ENCODE peak calls at places on chromosomes 3 and 15, in seven cellular contexts. K is effector memory CD4-positive, alpha-beta T cell; A is A549; O is CD8-positive, alpha-beta T cell; G is heart right ventricle; M is adrenal gland; H is body of pancreas. U is an unnamed sample. For H3K4me1, the result is how much of the 10 kb centered on the place peaks cover.

GRCh38 chr3:51927095-51927977 is 14.4 kb downstream of the RRP9 start:
- DNase-seq in K (no peak), A (no peak), O (no peak), H (no peak), G (no peak), M (no peak), U (no peak)

GRCh38 chr3:104461431-104461830 is 905.3 kb upstream of the ALCAM start:
- DNase-seq in O (no peak), H (no peak), A (no peak), G (no peak), K (no peak), M (no peak), U (no peak)

GRCh38 chr3:30012941-30013543 is 593.4 kb upstream of the TGFBR2 start:
- DNase-seq in K (peak), H (peak), O (peak), M (peak), A (peak), G (peak), U (peak)

GRCh38 chr3:196868297-196868661 is 559 bp downstream of the SENP5 start:
- DNase-seq in A (no peak), H (no peak), K (no peak), M (peak), G (peak), O (no peak), U (no peak)

GRCh38 chr3:139537795-139538538 is 1.6 kb downstream of the RBP1 start:
- DNase-seq in O (no peak), G (no peak), M (no peak), A (no peak), K (no peak), H (no peak), U (no peak)

GRCh38 chr3:185552358-185552877 is at the start of gene LIPH:
- DNase-seq in K (no peak), H (peak), G (no peak), M (no peak), A (peak), O (no peak), U (no peak)

GRCh38 chr3:47476644-47477199 is 981 bp upstream of the SCAP start:
- DNase-seq in G (no peak), K (no peak), H (no peak), A (no peak), O (no peak), M (no peak), U (no peak)

GRCh38 chr15:82986442-82986780 is 401 bp downstream of the RAMAC start:
- DNase-seq in A (no peak), K (peak), H (no peak), M (no peak), G (no peak), O (no peak), U (no peak)

GRCh38 chr15:74870496-74871213 is 2.5 kb downstream of the SCAMP2 start:
- DNase-seq in A (no peak), K (no peak), O (no peak), G (no peak), H (no peak), M (no peak), U (no peak)

GRCh38 chr3:100875239-100875638 is 118.0 kb downstream of the ABI3BP start:
- DNase-seq in H (peak), K (no peak), A (no peak), O (no peak), G (peak), M (peak), U (peak)

GRCh38 chr3:20051123-20051806 is 11.0 kb downstream of the KAT2B start:
- DNase-seq in G (no peak), K (no peak), A (no peak), H (no peak), M (no peak), O (no peak), U (no peak)

GRCh38 chr3:185152433-185153169 is at the start of gene C3orf70:
- DNase-seq in A (peak), M (peak), O (no peak), G (peak), K (no peak), H (peak), U (peak)

GRCh38 chr3:185225523-185225922 is 28.3 kb downstream of the EHHADH start:
- DNase-seq in M (no peak), A (no peak), G (no peak), O (no peak), K (no peak), H (no peak), U (no peak)

GRCh38 chr15:80415331-80415730 is 11.1 kb downstream of the ARNT2 start:
- DNase-seq in G (no peak), A (no peak), O (no peak), H (no peak), K (no peak), M (no peak), U (no peak)

GRCh38 chr3:72312339-72312738 is 527.4 kb upstream of the PROK2 start:
- DNase-seq in M (no peak), H (no peak), A (no peak), O (no peak), K (no peak), G (no peak), U (no peak)

GRCh38 chr3:195045481-195045880 is 225.5 kb downstream of the XXYLT1 start:
- DNase-seq in O (no peak), A (no peak), H (no peak), M (no peak), G (no peak), K (no peak), U (no peak)

GRCh38 chr3:62571916-62572315 is 198.6 kb upstream of the FEZF2 start:
- DNase-seq in K (no peak), H (no peak), A (no peak), O (no peak), M (no peak), G (no peak), U (no peak)

GRCh38 chr15:93703092-93703785 is 528.1 kb upstream of the MCTP2 start:
- DNase-seq in O (no peak), A (no peak), H (no peak), K (no peak), G (no peak), M (no peak), U (no peak)

GRCh38 chr15:90174140-90174891 is 26.8 kb upstream of the SEMA4B start:
- DNase-seq in G (peak), O (no peak), K (no peak), A (no peak), H (peak), M (peak), U (peak)

GRCh38 chr15:94352940-94353820 is 121.8 kb downstream of the MCTP2 start:
- DNase-seq in A (no peak), G (no peak), M (no peak), H (no peak), O (no peak), K (no peak), U (no peak)

GRCh38 chr15:42392309-42393024 is 33.2 kb downstream of the CAPN3 start:
- DNase-seq in A (no peak), K (no peak), H (no peak), G (no peak), O (no peak), M (no peak), U (no peak)

GRCh38 chr15:72116680-72117447 is 1.1 kb downstream of the MYO9A start:
- DNase-seq in M (peak), A (peak), H (peak), G (peak), O (no peak), K (no peak), U (peak)

GRCh38 chr3:128714887-128715496 is 11.0 kb upstream of the RAB7A start:
- DNase-seq in K (peak), O (no peak), M (peak), H (no peak), A (no peak), G (no peak), U (no peak)

GRCh38 chr15:92921215-92922131 is 21.3 kb downstream of the CHD2 start:
- DNase-seq in K (no peak), O (no peak), M (no peak), A (peak), H (no peak), G (no peak), U (no peak)

GRCh38 chr15:91521996-91522395 is 331.5 kb upstream of the SLCO3A1 start:
- DNase-seq in G (no peak), H (no peak), M (no peak), A (no peak), O (no peak), K (no peak), U (no peak)

GRCh38 chr3:141368062-141368924 is at the start of gene ZBTB38:
- DNase-seq in A (peak), M (peak), O (no peak), G (peak), H (peak), K (no peak), U (peak)

GRCh38 chr3:76841750-76842149 is 198.1 kb upstream of the ROBO2 start:
- DNase-seq in K (no peak), G (no peak), M (no peak), H (no peak), O (no peak), A (no peak), U (no peak)

DNA sequence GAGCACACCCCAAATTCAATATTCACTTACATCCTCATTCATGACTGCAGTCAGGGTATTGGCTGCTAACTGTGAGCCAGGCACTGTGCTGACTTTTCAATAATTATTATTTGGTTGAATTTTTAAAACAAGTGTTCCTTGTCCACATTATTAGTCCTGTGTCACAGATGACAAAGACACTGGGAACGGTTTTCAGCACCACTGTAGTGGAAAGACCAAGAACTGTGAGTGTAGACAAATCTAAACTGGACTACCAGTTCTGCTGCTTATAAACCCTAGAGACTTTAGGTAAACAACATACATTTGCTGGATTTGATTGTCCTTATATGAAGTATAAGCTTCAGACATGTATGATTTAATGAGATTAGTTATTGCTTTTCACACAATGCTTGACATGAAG is 197.7 kb upstream of the ROBO2 start:
- DNase-seq in G (no peak), M (no peak), K (no peak), A (no peak), H (no peak), O (no peak), U (no peak)
- H3K4me1 ChIP-seq in G (under half), M (under half), K (under half), A (under half), H (under half), O (under half), U (under half)

DNA sequence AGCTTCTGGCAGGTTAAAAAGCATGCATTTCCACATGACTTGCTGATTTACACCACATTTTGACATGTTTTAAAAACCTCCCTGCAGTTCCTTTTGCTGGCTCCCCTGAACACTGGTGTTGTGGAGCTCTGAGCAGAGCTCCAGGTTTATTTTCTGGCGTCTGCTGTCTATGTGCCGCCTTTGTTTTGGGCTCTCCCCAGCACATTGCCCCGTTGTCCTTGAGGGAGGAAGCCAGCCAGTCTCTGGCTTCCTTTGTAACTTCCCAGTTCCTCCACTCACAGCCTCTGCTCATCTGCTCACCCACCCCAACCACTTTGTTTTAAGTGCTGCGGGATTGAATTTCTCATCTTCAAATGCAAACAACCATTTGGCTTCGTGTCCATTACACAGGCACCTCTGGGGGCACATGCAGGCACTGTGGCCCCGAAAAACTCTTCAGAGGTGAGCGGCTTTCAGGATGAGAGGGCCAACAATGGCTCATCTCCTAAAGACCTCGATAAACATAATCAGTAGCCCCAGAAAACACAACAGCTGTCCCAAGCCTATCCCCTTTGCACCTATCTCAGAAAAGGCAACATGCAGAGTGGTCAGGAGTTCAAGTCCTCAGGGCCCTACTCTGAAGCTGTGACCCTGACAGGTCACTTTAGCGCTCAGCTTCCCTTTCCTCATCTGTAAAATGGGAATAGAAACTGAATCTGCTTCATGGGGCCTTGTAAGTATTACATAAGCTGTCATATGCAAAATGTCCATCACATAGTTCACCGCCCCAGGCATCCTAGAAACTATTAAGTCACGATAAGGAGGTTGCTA is 1.4 kb upstream of the MEF2A start:
- DNase-seq in A (no peak), M (peak), K (no peak), O (no peak), G (peak), H (peak), U (no peak)
- H3K4me3 ChIP-seq in A (peak), M (no peak), K (peak), O (peak), G (peak), H (no peak), U (no peak)

DNA sequence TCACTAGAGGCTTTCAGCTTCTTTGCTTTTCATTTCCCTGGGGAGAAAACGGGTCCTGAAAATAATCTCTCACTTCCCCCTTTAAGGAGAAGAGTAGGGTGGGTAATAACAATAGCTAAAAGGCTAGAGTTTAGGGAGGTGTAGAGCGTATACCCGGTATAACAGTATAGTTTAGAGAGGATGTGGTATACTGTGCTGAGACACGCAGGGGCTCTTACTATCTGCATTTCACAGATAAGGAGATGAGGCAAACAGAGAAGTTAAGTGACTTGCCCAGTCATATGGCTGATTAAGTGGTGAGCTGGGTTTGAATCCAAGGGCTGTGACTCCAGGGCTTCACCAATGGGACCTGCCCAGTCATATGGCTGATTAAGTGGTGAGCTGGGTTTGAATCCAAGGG is 15.0 kb upstream of the KCNMB3 start:
- DNase-seq in A (no peak), H (no peak), M (no peak), O (no peak), G (no peak), K (no peak), U (no peak)
- H3K27ac ChIP-seq in A (no peak), H (no peak), M (no peak), O (no peak), G (no peak), K (no peak), U (no peak)

DNA sequence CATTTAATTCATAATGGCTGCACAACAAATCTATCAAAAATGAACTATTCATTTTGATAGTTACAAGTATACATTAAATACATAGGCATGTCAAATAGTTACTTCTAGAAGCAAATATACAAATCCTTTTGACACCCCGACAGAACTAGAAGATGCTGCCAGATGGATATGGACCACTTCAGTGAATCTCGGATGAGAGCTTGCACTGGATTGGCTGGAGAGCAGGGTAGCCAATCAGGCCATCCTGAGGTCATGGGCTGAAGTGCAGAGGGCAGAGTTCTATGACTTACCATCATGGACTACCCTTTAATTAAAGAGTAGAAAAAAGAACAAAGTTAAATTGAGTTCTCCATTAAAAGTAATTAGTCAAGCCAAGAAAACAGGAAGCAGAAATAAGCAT is 8.3 kb downstream of the CCNL1 start:
- DNase-seq in A (no peak), K (no peak), H (no peak), O (no peak), G (no peak), M (no peak), U (no peak)
- H3K4me1 ChIP-seq in A (under half), K (under half), H (under half), O (under half), G (under half), M (under half), U (under half)

GRCh38 chr15:58555168-58556027 is 123.6 kb downstream of the LIPC start:
- DNase-seq in K (no peak), M (no peak), A (no peak), H (no peak), O (no peak), G (no peak), U (no peak)
- H3K4me3 ChIP-seq in K (no peak), M (no peak), A (no peak), H (no peak), O (no peak), G (no peak), U (no peak)

DNA sequence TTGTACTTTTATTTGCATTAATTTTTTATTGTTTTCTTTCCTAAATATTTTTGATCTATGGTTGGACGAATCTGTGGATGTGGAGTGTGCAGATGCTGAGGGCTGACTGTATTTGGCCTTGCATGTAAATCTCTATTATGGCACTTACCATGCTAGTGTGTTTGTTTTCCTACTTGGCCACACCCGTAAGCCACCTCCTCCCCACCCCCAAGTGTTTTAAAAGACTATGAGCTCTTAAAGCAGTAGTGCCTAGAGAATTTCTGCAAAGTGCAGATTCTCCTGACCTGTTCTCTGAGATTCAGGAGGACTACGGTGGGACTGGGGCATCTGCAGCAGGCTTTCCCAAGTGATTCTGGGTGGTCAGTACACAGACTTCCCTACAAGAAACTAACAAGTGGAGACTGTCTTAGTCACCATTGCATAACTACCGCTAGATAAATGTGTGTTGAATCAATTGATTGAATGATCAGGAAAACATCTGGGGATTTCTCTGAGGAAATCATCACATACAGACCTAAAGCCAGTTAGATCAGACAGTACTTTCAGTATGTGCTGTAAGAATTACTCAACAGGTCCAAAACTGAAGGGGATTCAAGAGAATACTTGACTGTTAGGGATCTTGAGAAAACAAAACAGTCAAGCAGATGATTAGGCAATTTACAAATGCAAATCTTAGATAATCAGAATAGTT is 6.2 kb upstream of the TIPARP start:
- DNase-seq in O (no peak), A (no peak), K (no peak), H (peak), G (no peak), M (no peak), U (peak)
- H3K27ac ChIP-seq in O (no peak), A (no peak), K (no peak), H (no peak), G (no peak), M (no peak), U (no peak)

U was measured in lung.